ENCODE peak calls at places on chromosomes 6 and 20, in four cellular contexts. One of them, this sample, is unnamed.

GRCh38 chr6:11202513-11203305 is 29.8 kb downstream of the NEDD9 start:
- DNase-seq in body of pancreas: peak; percentile 56
- DNase-seq in prostate gland: no peak
- DNase-seq in neural progenitor cell: peak; percentile 70
- DNase-seq in this sample: no peak

GRCh38 chr20:9301129-9302072 is 213.0 kb upstream of the LAMP5 start:
- DNase-seq in body of pancreas: peak; percentile 49
- DNase-seq in prostate gland: peak; percentile 77
- DNase-seq in neural progenitor cell: peak; percentile 4
- DNase-seq in this sample: peak; percentile 10

GRCh38 chr6:39684790-39685485 is 40.3 kb downstream of the KIF6 start:
- DNase-seq in body of pancreas: peak; percentile 46
- DNase-seq in prostate gland: no peak
- DNase-seq in neural progenitor cell: no peak
- DNase-seq in this sample: no peak

GRCh38 chr6:43977404-43978111 is 149.7 kb downstream of the MRPL14 start:
- DNase-seq in body of pancreas: no peak
- DNase-seq in prostate gland: no peak
- DNase-seq in neural progenitor cell: no peak
- DNase-seq in this sample: no peak

GRCh38 chr6:138977646-138978167 is 10.3 kb downstream of the REPS1 start:
- DNase-seq in body of pancreas: no peak
- DNase-seq in prostate gland: no peak
- DNase-seq in neural progenitor cell: no peak
- DNase-seq in this sample: no peak

GRCh38 chr20:58818585-58819285 is 32.0 kb downstream of the GNAS-AS1 start:
- DNase-seq in body of pancreas: no peak
- DNase-seq in prostate gland: no peak
- DNase-seq in neural progenitor cell: no peak
- DNase-seq in this sample: no peak

GRCh38 chr20:47667531-47668312 is 117.6 kb downstream of the SULF2 start:
- DNase-seq in body of pancreas: no peak
- DNase-seq in prostate gland: no peak
- DNase-seq in neural progenitor cell: no peak
- DNase-seq in this sample: peak; percentile 19

GRCh38 chr6:101226677-101227135 is 166.8 kb upstream of the GRIK2 start:
- DNase-seq in body of pancreas: no peak
- DNase-seq in prostate gland: no peak
- DNase-seq in neural progenitor cell: peak; percentile 72
- DNase-seq in this sample: no peak

GRCh38 chr6:15312500-15312899 is 66.6 kb downstream of the JARID2 start:
- DNase-seq in body of pancreas: no peak
- DNase-seq in prostate gland: no peak
- DNase-seq in neural progenitor cell: no peak
- DNase-seq in this sample: no peak

GRCh38 chr6:89007209-89008001 is 44.0 kb upstream of the RNGTT start:
- DNase-seq in body of pancreas: no peak
- DNase-seq in prostate gland: no peak
- DNase-seq in neural progenitor cell: no peak
- DNase-seq in this sample: peak; percentile 59

GRCh38 chr6:27810768-27811298 is 101.4 kb downstream of the OR2B2 start:
- DNase-seq in body of pancreas: no peak
- DNase-seq in prostate gland: no peak
- DNase-seq in neural progenitor cell: no peak
- DNase-seq in this sample: no peak

DNA sequence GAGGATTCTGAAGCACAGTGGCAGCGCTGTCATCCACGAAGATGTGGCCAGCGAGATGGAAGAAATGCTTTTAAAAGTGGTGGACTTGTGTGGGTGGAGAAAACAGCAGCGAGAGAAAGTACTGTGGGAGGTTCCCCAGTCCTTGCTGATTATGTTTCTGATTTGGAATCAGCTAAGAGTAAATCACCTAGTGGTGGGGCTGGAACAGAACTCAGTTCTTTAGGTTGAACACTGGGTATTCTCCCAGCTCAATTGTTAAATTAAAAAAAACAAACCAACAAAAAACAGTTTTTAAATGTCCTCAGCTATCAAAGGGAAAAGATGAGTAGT is 515 bp upstream of the ZNF322 start:
- DNase-seq in body of pancreas: peak; percentile 6
- DNase-seq in prostate gland: no peak
- DNase-seq in neural progenitor cell: no peak
- DNase-seq in this sample: no peak
- TF ChIP-seq CTCF in body of pancreas: no peak
- TF ChIP-seq CTCF in prostate gland: no peak
- TF ChIP-seq CTCF in neural progenitor cell: peak; percentile 28
- TF ChIP-seq CTCF in this sample: peak; percentile 2

DNA sequence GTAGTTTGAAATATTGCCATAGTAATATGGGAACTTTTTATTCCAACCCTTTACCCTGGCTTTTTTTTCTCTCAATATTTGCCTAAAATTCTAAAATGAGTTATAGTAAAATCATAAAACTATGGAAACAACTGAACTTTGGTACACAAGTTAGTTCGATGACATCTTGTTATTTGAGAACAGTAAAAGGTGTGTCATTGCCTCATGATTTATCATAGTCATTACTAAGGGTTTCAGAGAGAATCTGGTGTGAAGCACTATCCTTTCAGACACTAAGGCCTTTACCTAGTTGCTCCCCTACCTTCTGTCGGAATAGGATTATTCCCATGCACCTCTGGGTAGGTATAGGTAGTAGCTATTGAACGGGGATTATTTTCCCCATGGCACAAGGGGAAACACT is 11.4 kb downstream of the TAF11 start:
- DNase-seq in body of pancreas: no peak
- DNase-seq in prostate gland: no peak
- DNase-seq in neural progenitor cell: no peak
- DNase-seq in this sample: no peak
- H3K36me3 ChIP-seq in body of pancreas: no peaks in the 10 kb centered on the region
- H3K36me3 ChIP-seq in prostate gland: no peaks in the 10 kb centered on the region
- H3K36me3 ChIP-seq in neural progenitor cell: peaks cover 7% of the 10 kb centered on the region
- H3K36me3 ChIP-seq in this sample: peaks cover 41% of the 10 kb centered on the region

GRCh38 chr6:132122176-132122575 is 171.0 kb upstream of the CCN2 start:
- DNase-seq in body of pancreas: no peak
- DNase-seq in prostate gland: no peak
- DNase-seq in neural progenitor cell: no peak
- DNase-seq in this sample: no peak

GRCh38 chr6:132130530-132131298 is 179.5 kb upstream of the CCN2 start:
- DNase-seq in body of pancreas: peak; percentile 7
- DNase-seq in prostate gland: peak; percentile 8
- DNase-seq in neural progenitor cell: no peak
- DNase-seq in this sample: peak; percentile 5

GRCh38 chr6:132122871-132123270 is 171.7 kb upstream of the CCN2 start:
- DNase-seq in body of pancreas: no peak
- DNase-seq in prostate gland: no peak
- DNase-seq in neural progenitor cell: no peak
- DNase-seq in this sample: peak; percentile 38

GRCh38 chr6:132128424-132128823 is 177.3 kb upstream of the CCN2 start:
- DNase-seq in body of pancreas: no peak
- DNase-seq in prostate gland: no peak
- DNase-seq in neural progenitor cell: no peak
- DNase-seq in this sample: no peak

DNA sequence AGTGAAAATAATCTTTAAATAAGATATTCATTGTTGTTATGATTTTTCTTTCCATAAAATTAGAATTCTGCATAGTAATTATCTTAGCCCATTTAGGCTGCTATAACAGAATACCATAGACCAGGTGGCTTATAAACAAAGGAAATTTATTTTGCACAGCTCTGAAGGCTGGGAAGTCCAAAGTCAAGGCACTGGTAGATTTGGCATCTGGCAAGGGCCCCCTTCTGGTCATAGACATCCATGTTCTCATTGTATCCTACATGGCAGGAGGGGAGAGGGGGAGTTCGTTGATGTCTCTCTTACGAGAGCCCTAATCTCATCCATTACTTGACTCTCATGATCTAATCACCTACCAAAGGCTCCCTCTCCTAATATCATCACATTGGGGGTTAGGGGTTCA is 175.0 kb upstream of the CCN2 start:
- DNase-seq in body of pancreas: no peak
- DNase-seq in prostate gland: no peak
- DNase-seq in neural progenitor cell: no peak
- DNase-seq in this sample: no peak
- TF ChIP-seq CTCF in body of pancreas: no peak
- TF ChIP-seq CTCF in prostate gland: no peak
- TF ChIP-seq CTCF in neural progenitor cell: no peak
- TF ChIP-seq CTCF in this sample: no peak

GRCh38 chr20:25014816-25015215 is 22.3 kb upstream of the APMAP start:
- DNase-seq in body of pancreas: peak; percentile 1
- DNase-seq in prostate gland: no peak
- DNase-seq in neural progenitor cell: no peak
- DNase-seq in this sample: peak; percentile 2

GRCh38 chr20:25011831-25012241 is 19.3 kb upstream of the APMAP start:
- DNase-seq in body of pancreas: peak; percentile 75
- DNase-seq in prostate gland: no peak
- DNase-seq in neural progenitor cell: no peak
- DNase-seq in this sample: no peak

GRCh38 chr20:25011261-25011660 is 18.7 kb upstream of the APMAP start:
- DNase-seq in body of pancreas: no peak
- DNase-seq in prostate gland: no peak
- DNase-seq in neural progenitor cell: no peak
- DNase-seq in this sample: no peak

GRCh38 chr20:25013478-25014380 is 21.2 kb upstream of the APMAP start:
- DNase-seq in body of pancreas: peak; percentile 1
- DNase-seq in prostate gland: no peak
- DNase-seq in neural progenitor cell: no peak
- DNase-seq in this sample: no peak

DNA sequence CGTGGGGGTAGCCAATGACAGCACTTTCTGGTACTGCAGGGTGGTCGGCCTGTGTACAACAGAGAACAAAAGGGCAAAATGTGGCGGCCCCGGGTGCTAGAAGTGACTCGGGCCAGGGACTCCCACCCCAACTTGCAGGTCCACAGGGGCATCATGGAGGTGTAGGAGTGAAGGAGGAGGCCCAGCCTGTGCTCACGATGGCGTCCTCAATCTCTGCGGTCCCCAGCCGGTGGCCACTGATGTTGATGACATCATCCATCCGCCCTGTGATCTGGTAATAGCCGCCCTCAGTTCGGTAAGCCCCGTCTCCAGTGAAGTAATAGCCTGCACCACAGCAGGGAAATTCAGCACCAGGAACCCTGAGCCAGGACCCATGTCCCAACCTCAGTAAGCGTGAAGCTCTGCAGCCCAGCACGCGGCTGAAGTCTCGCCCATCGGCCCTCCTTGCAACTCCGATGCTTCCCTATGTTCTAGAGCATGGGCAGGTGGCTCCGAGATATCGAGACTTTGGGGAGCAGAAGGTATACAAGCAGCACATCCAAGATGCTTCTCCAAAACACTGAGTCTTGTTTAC is 20.2 kb upstream of the APMAP start:
- DNase-seq in body of pancreas: peak; percentile 1
- DNase-seq in prostate gland: no peak
- DNase-seq in neural progenitor cell: no peak
- DNase-seq in this sample: no peak
- H3K36me3 ChIP-seq in body of pancreas: peaks cover 6% of the 10 kb centered on the region
- H3K36me3 ChIP-seq in prostate gland: no peaks in the 10 kb centered on the region
- H3K36me3 ChIP-seq in neural progenitor cell: no peaks in the 10 kb centered on the region
- H3K36me3 ChIP-seq in this sample: peaks cover 20% of the 10 kb centered on the region

GRCh38 chr6:53986721-53987526 is 124.3 kb upstream of the MLIP start:
- DNase-seq in body of pancreas: no peak
- DNase-seq in prostate gland: no peak
- DNase-seq in neural progenitor cell: peak; percentile 4
- DNase-seq in this sample: no peak
- TF ChIP-seq CTCF in body of pancreas: no peak
- TF ChIP-seq CTCF in prostate gland: no peak
- TF ChIP-seq CTCF in neural progenitor cell: no peak
- TF ChIP-seq CTCF in this sample: no peak

GRCh38 chr6:163442336-163442735 is 27.8 kb downstream of the QKI start:
- DNase-seq in body of pancreas: no peak
- DNase-seq in prostate gland: no peak
- DNase-seq in neural progenitor cell: no peak
- DNase-seq in this sample: no peak

GRCh38 chr6:163443985-163444553 is 29.6 kb downstream of the QKI start:
- DNase-seq in body of pancreas: no peak
- DNase-seq in prostate gland: no peak
- DNase-seq in neural progenitor cell: peak; percentile 17
- DNase-seq in this sample: no peak

GRCh38 chr6:163449076-163449475 is 34.6 kb downstream of the QKI start:
- DNase-seq in body of pancreas: no peak
- DNase-seq in prostate gland: no peak
- DNase-seq in neural progenitor cell: no peak
- DNase-seq in this sample: no peak

GRCh38 chr6:163446529-163446928 is 32.0 kb downstream of the QKI start:
- DNase-seq in body of pancreas: no peak
- DNase-seq in prostate gland: no peak
- DNase-seq in neural progenitor cell: no peak
- DNase-seq in this sample: no peak
- H3K36me3 ChIP-seq in body of pancreas: no peaks in the 10 kb centered on the region
- H3K36me3 ChIP-seq in prostate gland: no peaks in the 10 kb centered on the region
- H3K36me3 ChIP-seq in neural progenitor cell: no peaks in the 10 kb centered on the region
- H3K36me3 ChIP-seq in this sample: no peaks in the 10 kb centered on the region

DNA sequence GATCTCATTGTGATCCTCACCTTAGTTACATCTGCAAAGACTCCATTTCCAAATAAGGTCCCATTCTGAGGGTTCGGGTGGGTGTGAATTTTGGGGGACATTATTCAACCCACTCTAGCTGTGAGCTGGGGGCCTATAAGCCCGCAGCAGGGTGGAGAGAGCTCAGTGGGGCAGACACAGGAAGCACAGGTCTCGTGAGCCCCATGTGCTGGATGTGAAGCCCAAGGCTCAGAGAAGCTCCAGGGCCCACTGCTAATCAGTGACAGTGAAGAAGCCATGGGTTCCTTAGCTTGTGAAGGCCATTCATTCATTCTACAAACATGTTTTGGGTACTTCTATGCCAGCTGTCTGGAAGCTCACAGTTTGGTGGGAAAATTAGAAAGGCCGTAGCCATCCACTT is 47.5 kb downstream of the CHMP4B start:
- DNase-seq in body of pancreas: no peak
- DNase-seq in prostate gland: no peak
- DNase-seq in neural progenitor cell: no peak
- DNase-seq in this sample: no peak
- TF ChIP-seq CTCF in body of pancreas: no peak
- TF ChIP-seq CTCF in prostate gland: no peak
- TF ChIP-seq CTCF in neural progenitor cell: no peak
- TF ChIP-seq CTCF in this sample: no peak

GRCh38 chr6:36605102-36605501 is 10.9 kb downstream of the SRSF3 start:
- DNase-seq in body of pancreas: no peak
- DNase-seq in prostate gland: no peak
- DNase-seq in neural progenitor cell: no peak
- DNase-seq in this sample: no peak
- H3K36me3 ChIP-seq in body of pancreas: peaks cover 7% of the 10 kb centered on the region
- H3K36me3 ChIP-seq in prostate gland: peaks cover 3% of the 10 kb centered on the region
- H3K36me3 ChIP-seq in neural progenitor cell: peaks cover 65% of the 10 kb centered on the region
- H3K36me3 ChIP-seq in this sample: peaks cover 72% of the 10 kb centered on the region

DNA sequence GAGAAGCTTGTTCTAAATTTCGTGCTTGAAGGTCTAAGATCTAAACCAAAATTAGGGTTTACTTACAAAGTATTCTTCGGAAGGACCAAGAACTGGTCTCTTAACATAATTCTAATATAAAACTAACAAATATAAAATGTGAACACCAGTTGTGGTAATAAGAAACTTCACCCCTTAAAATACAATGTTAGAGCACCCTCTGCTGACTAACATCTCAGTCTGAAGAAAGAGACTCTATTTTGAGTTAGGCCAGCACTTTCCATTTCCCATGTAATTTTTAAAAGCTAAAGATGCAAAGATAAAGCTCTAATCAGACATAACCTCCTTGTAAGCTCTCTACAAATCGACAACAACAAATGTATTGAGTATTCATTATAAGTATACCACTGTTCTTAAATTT is 24.6 kb downstream of the ATG5 start:
- DNase-seq in body of pancreas: no peak
- DNase-seq in prostate gland: no peak
- DNase-seq in neural progenitor cell: peak; percentile 11
- DNase-seq in this sample: no peak
- TF ChIP-seq CTCF in body of pancreas: peak; percentile 30
- TF ChIP-seq CTCF in prostate gland: peak; percentile 62
- TF ChIP-seq CTCF in neural progenitor cell: peak; percentile 63
- TF ChIP-seq CTCF in this sample: no peak